ENCODE peak calls at places on chromosomes 3 and 15, in ten cellular contexts. N is tibial artery; C is CD8-positive, alpha-beta T cell; A is BE2C; I is PC-3; B is endothelial cell of umbilical vein; E is tibial nerve; U is upper lobe of right lung; G is prostate gland; T is body of pancreas. Q is an unnamed sample. For H3K9me3, the result is how much of the 10 kb centered on the place peaks cover.

GRCh38 chr3:186331043-186331442 is 31.0 kb downstream of the DGKG start:
- DNase-seq in I (peak), A (peak), T (no peak), G (no peak), B (no peak), U (no peak), C (no peak), E (no peak), N (no peak), Q (no peak)

GRCh38 chr3:132854856-132855535 is 132.8 kb upstream of the NPHP3 start:
- DNase-seq in E (no peak), U (no peak), I (no peak), T (no peak), B (no peak), A (peak), C (no peak), G (no peak), N (no peak), Q (no peak)

GRCh38 chr3:174125267-174125844 is 727.8 kb downstream of the NLGN1 start:
- DNase-seq in E (no peak), A (peak), I (peak), T (no peak), B (peak), N (no peak), G (no peak), C (no peak), U (no peak), Q (no peak)

GRCh38 chr3:51503007-51503406 is 3.2 kb upstream of the DCAF1 start:
- DNase-seq in C (no peak), N (no peak), A (no peak), I (no peak), U (no peak), B (no peak), T (no peak), E (no peak), G (no peak), Q (no peak)

GRCh38 chr15:100763764-100764750 is 115.6 kb upstream of the ALDH1A3 start:
- DNase-seq in U (peak), B (no peak), T (no peak), N (peak), E (no peak), I (no peak), C (no peak), G (no peak), A (peak), Q (peak)

GRCh38 chr3:46693897-46694235 is 387 bp upstream of the ALS2CL start:
- DNase-seq in G (no peak), N (no peak), C (peak), A (no peak), B (peak), I (no peak), T (peak), U (peak), E (no peak), Q (peak)

GRCh38 chr3:196326936-196327335 is 8.9 kb upstream of the DYNLT2B start:
- DNase-seq in E (no peak), T (no peak), I (no peak), U (no peak), G (no peak), N (no peak), B (no peak), C (no peak), A (no peak), Q (no peak)

GRCh38 chr3:183460059-183461052 is 31.9 kb upstream of the MCF2L2 start:
- DNase-seq in B (peak), G (no peak), I (no peak), N (no peak), C (no peak), A (no peak), T (no peak), U (no peak), E (no peak), Q (no peak)

GRCh38 chr3:47617061-47618010 is 38.7 kb upstream of the CSPG5 start:
- DNase-seq in A (no peak), E (no peak), U (no peak), C (no peak), N (no peak), I (peak), T (no peak), G (peak), B (peak), Q (no peak)

GRCh38 chr3:109977903-109978302 is 640.6 kb upstream of the DPPA4 start:
- DNase-seq in I (no peak), G (no peak), C (no peak), A (no peak), U (no peak), N (no peak), B (no peak), E (no peak), T (no peak), Q (no peak)

GRCh38 chr15:31732695-31733094 is 297.6 kb upstream of the CHRNA7 start:
- DNase-seq in G (no peak), E (no peak), C (no peak), B (no peak), I (no peak), T (no peak), A (no peak), U (no peak), N (no peak), Q (no peak)

GRCh38 chr3:18988619-18989229 is 159.6 kb upstream of the KCNH8 start:
- DNase-seq in C (no peak), B (no peak), G (no peak), I (peak), E (no peak), N (no peak), U (no peak), T (no peak), A (no peak), Q (no peak)

GRCh38 chr15:96924570-96924969 is 594.1 kb downstream of the NR2F2 start:
- DNase-seq in N (no peak), I (no peak), A (no peak), E (no peak), C (no peak), T (no peak), U (no peak), G (no peak), B (no peak), Q (no peak)

GRCh38 chr3:114973576-114973975 is 173.5 kb downstream of the ZBTB20 start:
- DNase-seq in E (no peak), C (no peak), B (no peak), G (no peak), A (no peak), N (no peak), U (no peak), T (no peak), I (no peak), Q (no peak)

GRCh38 chr3:59444676-59445075 is 394.9 kb upstream of the CFAP20DC start:
- DNase-seq in E (no peak), G (no peak), U (no peak), B (no peak), C (no peak), I (no peak), N (no peak), T (no peak), A (no peak), Q (no peak)

GRCh38 chr3:48413086-48413485 is 16.8 kb downstream of the PLXNB1 start:
- DNase-seq in I (no peak), E (no peak), C (no peak), B (no peak), A (peak), T (no peak), N (peak), U (no peak), G (no peak), Q (no peak)

GRCh38 chr3:36906504-36907149 is 38.2 kb downstream of the TRANK1 start:
- DNase-seq in G (no peak), N (no peak), T (no peak), E (no peak), B (peak), C (no peak), A (no peak), I (no peak), U (no peak), Q (no peak)

GRCh38 chr3:118354556-118354955 is 680.1 kb downstream of the IGSF11 start:
- DNase-seq in I (no peak), C (no peak), E (no peak), T (no peak), G (no peak), B (no peak), A (no peak), N (no peak), U (no peak), Q (no peak)
- H3K9me3 ChIP-seq in I (under half), C (under half), E (under half), T (under half), G (under half), B (under half), A (under half), N (under half), U (under half), Q (half or more)

DNA sequence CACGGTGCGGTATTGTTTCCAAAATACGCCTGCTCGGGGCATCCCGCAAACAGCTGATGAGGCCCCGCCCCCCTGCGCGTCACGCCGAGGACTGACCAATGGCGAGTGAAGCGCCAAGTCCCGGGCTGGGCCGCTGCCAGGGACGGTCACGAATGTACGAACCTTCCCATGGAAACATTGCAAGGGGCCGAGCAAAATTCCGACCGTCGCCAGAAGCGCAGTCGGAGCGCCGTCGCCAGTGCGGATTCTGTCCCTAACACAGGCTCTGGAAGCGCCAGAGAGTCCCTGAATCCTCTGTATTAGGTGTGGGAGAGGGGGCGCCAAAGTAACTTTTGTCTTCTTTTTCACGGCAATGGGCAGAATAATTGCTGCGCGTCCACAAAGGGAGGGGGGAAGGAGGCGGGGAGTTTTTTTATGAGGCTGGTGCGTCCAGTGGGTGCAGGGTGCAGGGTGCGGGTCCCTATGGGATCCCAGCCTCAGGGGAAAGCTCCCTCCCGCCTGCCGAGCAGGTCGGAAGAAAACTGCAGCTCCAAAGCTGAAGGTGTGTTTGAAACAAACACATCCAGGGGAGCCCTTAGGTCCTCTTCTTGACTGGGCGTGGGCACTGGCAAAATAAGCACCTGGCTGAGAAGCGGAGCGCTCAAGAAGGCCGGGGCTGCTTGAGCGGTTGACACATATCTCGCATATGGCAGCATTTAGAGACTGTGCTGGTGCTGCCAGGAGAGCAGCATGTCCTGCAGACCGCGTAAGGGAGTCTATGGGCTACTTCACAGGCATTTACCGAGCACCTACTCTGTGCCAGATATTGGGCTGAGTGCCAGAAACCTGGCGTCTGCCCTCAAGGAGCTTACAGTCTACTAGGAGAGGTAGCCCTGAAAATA is at the start of gene BMF:
- DNase-seq in B (peak), E (peak), I (peak), T (peak), U (peak), C (peak), A (peak), G (peak), N (peak), Q (peak)
- TF ChIP-seq CTCF in B (peak), E (peak), I (peak), T (peak), U (peak), C (no peak), A (peak), G (peak), N (peak), Q (peak)

GRCh38 chr15:23595368-23595767 is 29.9 kb downstream of the MKRN3 start:
- DNase-seq in I (no peak), G (no peak), T (no peak), A (no peak), C (no peak), B (no peak), E (no peak), U (no peak), N (no peak), Q (no peak)

GRCh38 chr15:23602124-23602523 is 36.6 kb downstream of the MKRN3 start:
- DNase-seq in B (no peak), A (no peak), G (no peak), E (no peak), T (no peak), N (no peak), I (no peak), U (no peak), C (no peak), Q (no peak)

GRCh38 chr15:23599053-23599452 is 33.6 kb downstream of the MKRN3 start:
- DNase-seq in N (no peak), E (no peak), G (no peak), C (no peak), I (no peak), A (no peak), B (no peak), T (no peak), U (no peak), Q (no peak)

GRCh38 chr15:23594252-23594770 is 28.8 kb downstream of the MKRN3 start:
- DNase-seq in T (no peak), I (no peak), B (no peak), U (no peak), A (no peak), E (no peak), G (no peak), C (no peak), N (no peak), Q (no peak)

GRCh38 chr15:23596736-23597135 is 31.3 kb downstream of the MKRN3 start:
- DNase-seq in B (no peak), A (no peak), N (no peak), T (no peak), U (no peak), C (no peak), I (no peak), E (no peak), G (no peak), Q (no peak)
- H3K9me3 ChIP-seq in B (under half), A (under half), N (under half), T (under half), U (under half), C (under half), I (under half), E (under half), G (under half), Q (under half)

DNA sequence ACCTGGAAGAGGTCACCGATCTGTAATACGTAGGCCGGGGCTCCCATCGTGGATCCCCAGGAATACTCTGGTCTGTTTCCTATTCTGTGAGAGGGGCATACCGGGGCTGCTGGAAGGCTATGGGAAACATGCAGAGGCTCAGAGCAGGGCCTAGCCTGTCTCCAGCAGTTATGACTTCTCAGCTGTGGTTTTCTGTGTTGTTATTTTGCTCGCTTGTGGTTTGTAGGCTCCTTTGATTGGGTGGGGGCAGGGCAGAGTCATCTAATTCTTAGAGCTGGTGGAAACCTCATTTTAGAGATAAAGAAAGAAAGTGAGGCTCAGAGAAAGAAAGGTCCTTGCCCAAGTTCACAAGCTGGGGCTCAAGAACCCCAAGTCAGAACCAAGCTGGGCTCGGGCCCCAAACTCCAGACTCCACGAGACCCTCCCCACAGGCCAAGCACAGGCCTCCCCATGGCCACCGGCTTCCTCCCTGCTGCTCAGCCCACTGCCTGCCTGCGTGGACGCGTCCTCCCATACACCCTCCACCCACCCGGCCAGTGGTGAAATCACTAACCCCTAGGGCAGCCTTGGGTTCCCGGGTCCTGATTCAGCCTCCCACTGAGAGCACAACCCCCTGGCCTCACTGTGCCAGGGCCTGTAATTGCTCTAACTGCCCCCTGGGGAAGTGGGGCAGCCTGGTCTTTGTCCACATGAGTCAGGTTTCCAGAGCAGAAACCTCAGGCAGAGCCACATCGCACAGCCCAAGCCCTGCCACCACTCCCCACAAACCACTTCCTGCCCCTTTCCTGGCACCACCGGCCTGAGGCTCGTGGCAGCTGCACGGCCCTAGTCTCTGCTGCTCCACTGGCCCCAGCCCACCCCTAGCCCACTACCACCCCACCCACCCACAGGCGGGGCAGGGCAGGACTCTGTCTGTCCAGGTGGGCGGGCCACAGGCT is 270.8 kb downstream of the UACA start:
- DNase-seq in N (no peak), G (no peak), C (peak), U (peak), I (peak), E (no peak), A (peak), B (peak), T (no peak), Q (peak)
- TF ChIP-seq CTCF in N (no peak), G (no peak), C (no peak), U (no peak), I (no peak), E (peak), A (no peak), B (no peak), T (no peak), Q (peak)

GRCh38 chr15:25186906-25187645 is 232.3 kb downstream of the SNRPN start:
- DNase-seq in N (peak), U (no peak), I (no peak), T (no peak), B (no peak), C (peak), E (no peak), A (no peak), G (no peak), Q (peak)
- H3K9me3 ChIP-seq in N (under half), U (under half), I (under half), T (under half), B (under half), C (under half), E (under half), A (under half), G (under half), Q (half or more)

Q was measured in spleen.